ENCODE peak calls at places on chromosomes 7 and 10, in four cellular contexts. B, X, Q and J are unnamed samples. For H3K27me3, the result is how much of the 10 kb centered on the place peaks cover.

GRCh38 chr10:18689498-18689897 is 30.3 kb downstream of the ARL5B start:
- DNase-seq in B (no peak), X (peak), Q (no peak), J (no peak)

GRCh38 chr7:141563956-141564623 is 12.9 kb downstream of the AGK start:
- DNase-seq in B (no peak), X (no peak), Q (no peak), J (no peak)

GRCh38 chr10:42933454-42934340 is 143.2 kb upstream of the RET start:
- DNase-seq in B (no peak), X (peak), Q (no peak), J (no peak)

GRCh38 chr7:148434181-148434769 is 156.3 kb upstream of the C7orf33 start:
- DNase-seq in B (no peak), X (no peak), Q (no peak), J (no peak)

GRCh38 chr7:47539398-47540052 is 42.4 kb downstream of the TNS3 start:
- DNase-seq in B (peak), X (peak), Q (no peak), J (peak)

GRCh38 chr10:18144928-18145327 is 4.7 kb downstream of the CACNB2 start:
- DNase-seq in B (no peak), X (peak), Q (no peak), J (no peak)

GRCh38 chr10:131172433-131172832 is 139.1 kb downstream of the TCERG1L start:
- DNase-seq in B (no peak), X (no peak), Q (no peak), J (no peak)

GRCh38 chr10:120613180-120613579 is 156.2 kb downstream of the PLPP4 start:
- DNase-seq in B (no peak), X (peak), Q (no peak), J (no peak)

GRCh38 chr7:135745702-135746312 is 2.8 kb downstream of the FAM180A start:
- DNase-seq in B (peak), X (peak), Q (peak), J (peak)

GRCh38 chr10:58106211-58107035 is 161.3 kb downstream of the IPMK start:
- DNase-seq in B (no peak), X (no peak), Q (no peak), J (no peak)

GRCh38 chr10:33635967-33636366 is 301.5 kb upstream of the NRP1 start:
- DNase-seq in B (no peak), X (no peak), Q (no peak), J (no peak)

GRCh38 chr7:111705807-111706206 is 143.5 kb upstream of the IMMP2L start:
- DNase-seq in B (no peak), X (no peak), Q (no peak), J (no peak)

GRCh38 chr7:44760034-44760580 is 11.5 kb downstream of the ZMIZ2 start:
- DNase-seq in B (no peak), X (no peak), Q (no peak), J (no peak)

GRCh38 chr7:94507962-94508361 is 1.6 kb upstream of the CASD1 start:
- DNase-seq in B (no peak), X (no peak), Q (no peak), J (no peak)

GRCh38 chr10:32950457-32951109 is 7.4 kb downstream of the ITGB1 start:
- DNase-seq in B (no peak), X (no peak), Q (no peak), J (no peak)

DNA sequence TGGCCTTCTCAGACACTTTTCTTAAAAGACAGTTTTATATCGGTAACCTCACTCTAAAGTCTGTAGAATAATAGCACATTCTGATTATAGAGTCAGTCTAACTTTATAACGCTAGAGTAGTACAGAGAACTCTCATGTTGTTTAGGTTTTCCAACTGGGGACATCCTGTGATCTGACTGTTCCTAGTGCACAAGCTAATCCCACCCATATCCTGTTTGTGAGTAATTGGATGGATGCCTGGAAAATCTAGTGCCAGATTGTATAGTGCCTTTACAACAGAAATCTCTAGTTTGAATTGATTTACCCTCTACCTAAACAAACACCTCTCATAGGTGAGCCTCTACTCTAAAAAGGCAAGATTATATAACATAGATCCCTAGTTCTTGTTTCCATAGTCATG is 107.4 kb downstream of the ZEB1 start:
- DNase-seq in B (peak), X (peak), Q (peak), J (peak)
- H3K27me3 ChIP-seq in B (under half), X (under half), Q (under half), J (under half)

GRCh38 chr10:24238527-24239247 is 29.7 kb downstream of the KIAA1217 start:
- DNase-seq in B (no peak), X (no peak), Q (no peak), J (no peak)

GRCh38 chr10:24241536-24241935 is 32.6 kb downstream of the KIAA1217 start:
- DNase-seq in B (no peak), X (no peak), Q (no peak), J (no peak)

GRCh38 chr10:24239289-24239688 is 30.4 kb downstream of the KIAA1217 start:
- DNase-seq in B (no peak), X (no peak), Q (no peak), J (no peak)

GRCh38 chr10:24237801-24238390 is 29.0 kb downstream of the KIAA1217 start:
- DNase-seq in B (no peak), X (no peak), Q (no peak), J (no peak)

GRCh38 chr10:24240001-24240751 is 31.2 kb downstream of the KIAA1217 start:
- DNase-seq in B (no peak), X (no peak), Q (no peak), J (no peak)
- H3K4me3 ChIP-seq in B (no peak), X (no peak), Q (no peak), J (no peak)

DNA sequence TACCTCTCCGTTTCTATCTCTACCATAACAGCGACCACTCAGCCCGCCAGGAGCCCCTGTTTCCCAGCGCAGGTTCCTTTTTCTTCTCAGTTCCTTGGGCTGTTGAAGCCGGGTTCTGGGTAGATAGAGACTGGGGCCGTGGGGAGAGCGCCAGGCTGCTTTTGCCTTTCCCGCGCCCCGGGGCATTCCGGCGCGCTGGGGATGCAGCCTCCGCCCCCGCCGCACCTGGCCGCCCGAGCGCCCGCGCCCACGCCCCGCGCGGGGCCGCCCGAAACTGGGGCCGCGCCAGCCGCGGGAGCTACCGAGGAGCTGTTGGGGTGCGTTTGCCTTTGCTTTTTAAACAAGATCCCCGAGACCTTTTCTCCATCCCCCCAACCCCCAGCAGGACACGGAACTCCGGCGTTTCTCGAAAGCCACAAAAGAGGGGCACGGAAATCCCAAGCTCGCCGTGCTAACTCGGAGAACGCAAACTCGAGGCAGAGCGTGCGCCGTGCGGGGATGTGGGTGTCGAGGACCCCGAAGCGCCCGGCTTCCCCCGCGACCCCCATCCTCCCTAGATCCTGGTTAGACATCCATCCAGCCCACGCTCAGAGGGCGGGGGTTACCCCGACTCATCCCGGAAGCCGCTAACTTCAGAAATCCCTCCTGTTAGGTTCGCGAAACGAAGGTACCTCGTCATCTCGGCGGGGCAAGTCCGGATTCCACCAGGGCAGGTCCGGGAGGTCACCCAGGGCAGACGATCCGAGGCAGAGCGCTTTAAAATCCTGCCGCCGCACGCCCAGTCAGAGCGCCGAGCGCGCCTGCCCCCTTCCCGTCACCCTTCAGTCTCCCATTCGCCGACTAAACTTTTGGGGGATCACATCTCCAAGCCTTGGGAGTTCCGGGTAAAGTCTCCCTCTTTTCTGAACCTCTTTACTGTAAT is 1.0 kb downstream of the GRM8 start:
- DNase-seq in B (no peak), X (no peak), Q (no peak), J (no peak)
- H3K27me3 ChIP-seq in B (under half), X (under half), Q (under half), J (half or more)

GRCh38 chr7:26857534-26858228 is 6.7 kb downstream of the SKAP2 start:
- DNase-seq in B (peak), X (no peak), Q (no peak), J (no peak)

GRCh38 chr7:26857170-26857533 is 7.2 kb downstream of the SKAP2 start:
- DNase-seq in B (no peak), X (no peak), Q (no peak), J (no peak)

GRCh38 chr7:26859720-26860119 is 4.7 kb downstream of the SKAP2 start:
- DNase-seq in B (no peak), X (no peak), Q (no peak), J (no peak)

GRCh38 chr7:26858735-26859134 is 5.7 kb downstream of the SKAP2 start:
- DNase-seq in B (no peak), X (no peak), Q (no peak), J (no peak)

GRCh38 chr7:26858229-26858568 is 6.2 kb downstream of the SKAP2 start:
- DNase-seq in B (no peak), X (no peak), Q (no peak), J (no peak)
- H3K4me3 ChIP-seq in B (peak), X (peak), Q (peak), J (no peak)